ENCODE peak calls at places on chromosomes 2 and 18, in seven cellular contexts. I is neural crest cell, K is D721Med, U is PC-3, X is type B pancreatic cell, M is HFFc6, O is AG04449. Q is an unnamed sample.

GRCh38 chr2:164969909-164970690 is 14.8 kb upstream of the SLC38A11 start:
- DNase-seq in I (no peak), K (no peak), U (no peak), X (no peak), M (no peak), O (no peak), Q (no peak)

GRCh38 chr2:61275575-61276184 is 113.7 kb downstream of the C2orf74 start:
- DNase-seq in I (no peak), K (no peak), U (peak), X (no peak), M (no peak), O (no peak), Q (no peak)

GRCh38 chr18:76450912-76451421 is 44.1 kb downstream of the ZNF516 start:
- DNase-seq in I (no peak), K (no peak), U (peak), X (peak), M (peak), O (no peak), Q (no peak)

GRCh38 chr2:182406221-182406620 is 20.6 kb downstream of the PDE1A start:
- DNase-seq in I (no peak), K (no peak), U (no peak), X (no peak), M (no peak), O (no peak), Q (no peak)

GRCh38 chr2:71261534-71261933 is 34.6 kb upstream of the PAIP2B start:
- DNase-seq in I (no peak), K (no peak), U (no peak), X (no peak), M (no peak), O (no peak), Q (no peak)

GRCh38 chr2:188813315-188813714 is 160.9 kb upstream of the COL3A1 start:
- DNase-seq in I (no peak), K (no peak), U (peak), X (no peak), M (peak), O (peak), Q (peak)

GRCh38 chr2:143525536-143525935 is 396.3 kb downstream of the ARHGAP15 start:
- DNase-seq in I (no peak), K (no peak), U (no peak), X (no peak), M (no peak), O (no peak), Q (no peak)

GRCh38 chr2:162164802-162165201 is 12.8 kb upstream of the GCG start:
- DNase-seq in I (no peak), K (no peak), U (no peak), X (no peak), M (no peak), O (no peak), Q (no peak)

GRCh38 chr2:219149667-219150066 is 10.9 kb downstream of the NHEJ1 start:
- DNase-seq in I (no peak), K (no peak), U (peak), X (no peak), M (no peak), O (no peak), Q (no peak)

GRCh38 chr2:233300401-233300800 is 7.2 kb upstream of the SAG start:
- DNase-seq in I (no peak), K (no peak), U (no peak), X (no peak), M (no peak), O (no peak), Q (no peak)

GRCh38 chr2:222424281-222424728 is at the start of gene SGPP2:
- DNase-seq in I (no peak), K (no peak), U (no peak), X (no peak), M (no peak), O (no peak), Q (no peak)

GRCh38 chr2:88709117-88709739 is 17.8 kb downstream of the RPIA start:
- DNase-seq in I (no peak), K (no peak), U (peak), X (no peak), M (peak), O (peak), Q (no peak)

GRCh38 chr2:27323592-27324285 is 842 bp upstream of the MPV17 start:
- DNase-seq in I (no peak), K (no peak), U (peak), X (no peak), M (no peak), O (no peak), Q (no peak)

GRCh38 chr2:205682239-205683021 is at the start of gene NRP2:
- DNase-seq in I (peak), K (peak), U (peak), X (peak), M (peak), O (no peak), Q (no peak)

GRCh38 chr2:112910219-112910618 is 746 bp upstream of the IL37 start:
- DNase-seq in I (no peak), K (no peak), U (no peak), X (no peak), M (no peak), O (no peak), Q (no peak)

GRCh38 chr18:58525517-58525916 is 103.4 kb downstream of the ALPK2 start:
- DNase-seq in I (no peak), K (no peak), U (no peak), X (no peak), M (peak), O (peak), Q (no peak)

GRCh38 chr2:179393481-179393880 is 128.8 kb upstream of the SESTD1 start:
- DNase-seq in I (no peak), K (no peak), U (no peak), X (no peak), M (peak), O (no peak), Q (peak)

GRCh38 chr2:150699208-150699607 is 211.7 kb upstream of the RND3 start:
- DNase-seq in I (no peak), K (no peak), U (no peak), X (no peak), M (no peak), O (no peak), Q (no peak)

GRCh38 chr2:230721712-230722111 is 9.1 kb downstream of the CAB39 start:
- DNase-seq in I (no peak), K (no peak), U (peak), X (no peak), M (no peak), O (no peak), Q (no peak)

GRCh38 chr2:205751621-205752031 is 69.3 kb downstream of the NRP2 start:
- DNase-seq in I (no peak), K (no peak), U (peak), X (no peak), M (no peak), O (no peak), Q (no peak)

GRCh38 chr2:240814280-240814679 is 5.7 kb downstream of the KIF1A start:
- DNase-seq in I (no peak), K (no peak), U (no peak), X (peak), M (no peak), O (no peak), Q (no peak)

GRCh38 chr18:76943542-76944339 is 121.4 kb downstream of the ZNF236 start:
- DNase-seq in I (no peak), K (no peak), U (no peak), X (no peak), M (no peak), O (peak), Q (no peak)

GRCh38 chr2:19971691-19972090 is 18.2 kb downstream of the WDR35 start:
- DNase-seq in I (no peak), K (no peak), U (no peak), X (no peak), M (no peak), O (no peak), Q (no peak)

GRCh38 chr2:61177727-61178549 is 15.9 kb downstream of the C2orf74 start:
- DNase-seq in I (no peak), K (no peak), U (peak), X (no peak), M (no peak), O (no peak), Q (no peak)

GRCh38 chr2:236628981-236629605 is 59.5 kb downstream of the ACKR3 start:
- DNase-seq in I (no peak), K (no peak), U (no peak), X (no peak), M (no peak), O (no peak), Q (no peak)

GRCh38 chr18:31255953-31256352 is 62.0 kb upstream of the DSG1 start:
- DNase-seq in I (no peak), K (no peak), U (no peak), X (no peak), M (no peak), O (no peak), Q (no peak)

GRCh38 chr2:75403991-75404428 is 156.7 kb downstream of the EVA1A start:
- DNase-seq in I (no peak), K (no peak), U (peak), X (no peak), M (peak), O (no peak), Q (peak)

GRCh38 chr18:10201655-10202054 is 252.8 kb upstream of the APCDD1 start:
- DNase-seq in I (no peak), K (no peak), U (no peak), X (no peak), M (no peak), O (no peak), Q (no peak)

GRCh38 chr2:146147448-146148012 is 1627.6 kb upstream of the ZEB2 start:
- DNase-seq in I (no peak), K (no peak), U (peak), X (no peak), M (no peak), O (no peak), Q (no peak)
- TF ChIP-seq CTCF in I (no peak), K (peak), U (peak), X (no peak), M (no peak), O (no peak), Q (no peak)

DNA sequence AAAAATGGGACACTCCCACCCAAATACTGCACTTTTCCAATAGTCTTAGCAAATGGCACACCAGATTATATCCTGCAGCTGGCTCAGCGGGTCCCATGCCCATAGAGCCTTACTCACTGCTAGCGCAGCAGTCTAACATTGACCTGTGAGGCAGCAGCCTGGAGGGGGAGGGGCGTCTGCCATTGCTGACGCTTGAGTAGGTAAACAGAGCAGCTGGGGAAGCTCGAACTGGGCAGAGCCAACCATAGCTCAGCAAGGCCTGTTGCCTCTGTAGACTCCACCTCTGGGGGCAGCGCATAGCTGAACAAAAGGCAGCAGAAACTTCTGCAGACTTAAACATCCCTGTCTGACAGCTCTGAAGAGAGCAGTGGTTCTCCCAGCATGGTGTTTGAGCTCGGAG is 110.4 kb downstream of the CTIF start:
- DNase-seq in I (no peak), K (no peak), U (no peak), X (no peak), M (no peak), O (no peak), Q (no peak)
- TF ChIP-seq CTCF in I (no peak), K (no peak), U (no peak), X (no peak), M (peak), O (no peak), Q (no peak)

DNA sequence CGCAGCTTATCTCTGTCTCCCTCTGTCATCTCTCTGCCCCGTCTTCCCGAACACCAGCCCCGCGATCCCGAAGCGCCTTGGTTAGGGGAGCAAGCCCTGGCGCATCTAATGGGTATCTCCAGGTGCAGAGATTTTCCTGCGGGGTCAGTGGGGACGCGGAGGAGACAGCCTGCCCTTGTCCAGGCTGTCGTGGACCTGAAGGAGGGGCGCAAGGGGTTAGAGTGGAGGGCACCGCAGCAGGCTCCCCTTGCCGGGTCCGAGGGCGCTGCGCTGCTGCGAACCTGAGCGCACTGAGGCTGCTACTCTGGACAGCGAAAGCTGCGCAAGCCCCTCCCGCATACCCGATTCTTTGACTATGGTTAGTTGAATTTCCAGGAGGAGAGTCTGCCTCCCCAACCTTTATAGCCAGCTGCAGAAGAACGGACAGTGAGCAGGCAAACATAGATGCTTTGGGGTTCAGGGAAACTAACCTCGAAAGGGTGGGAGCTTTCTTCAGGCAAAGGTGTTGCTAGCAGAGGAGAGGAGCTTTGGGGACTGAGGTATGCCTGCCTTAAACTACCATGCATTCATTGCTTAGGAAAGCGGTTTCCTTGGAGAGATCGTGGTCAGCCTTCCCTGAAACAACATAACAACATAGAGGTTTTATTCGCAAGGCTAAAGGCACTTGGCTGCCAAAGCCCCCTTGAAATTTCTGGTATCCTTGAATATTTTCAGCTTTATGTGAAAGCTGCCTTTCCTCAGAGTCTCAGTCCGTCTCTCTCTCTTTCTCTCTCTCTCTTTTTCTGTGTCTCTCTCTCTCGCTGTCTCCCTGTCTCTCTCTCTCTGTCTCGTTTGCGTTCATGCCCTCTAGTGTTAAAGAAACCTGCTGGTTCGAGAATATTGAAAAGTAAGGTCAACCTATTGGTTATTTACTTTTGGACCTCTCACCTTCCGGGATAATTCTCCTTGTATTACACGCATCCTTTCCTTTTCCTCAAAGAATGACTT is 1.6 kb downstream of the GALNT13 start:
- DNase-seq in I (peak), K (no peak), U (no peak), X (no peak), M (no peak), O (no peak), Q (no peak)
- TF ChIP-seq CTCF in I (no peak), K (no peak), U (peak), X (no peak), M (no peak), O (no peak), Q (no peak)

DNA sequence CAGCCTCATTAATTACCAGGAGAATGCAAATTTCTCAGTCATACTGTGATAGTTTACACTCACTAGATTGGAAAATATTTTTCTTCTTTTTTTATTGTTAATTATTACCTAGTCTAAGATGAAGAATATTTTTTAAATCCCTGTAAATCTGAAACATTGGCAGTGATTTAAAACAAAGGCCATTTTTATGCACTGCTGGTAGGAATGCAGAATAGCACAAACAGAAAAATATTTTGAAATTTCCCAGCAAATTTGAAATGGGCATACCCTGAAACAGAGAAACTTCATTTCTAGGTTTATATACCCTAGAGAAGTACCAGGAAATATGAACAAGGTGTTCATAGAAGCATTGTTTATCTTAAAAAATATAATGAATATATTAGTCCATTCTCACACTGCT is 31.0 kb downstream of the DYNAP start:
- DNase-seq in I (no peak), K (no peak), U (no peak), X (no peak), M (no peak), O (no peak), Q (no peak)
- TF ChIP-seq CTCF in I (peak), K (no peak), U (peak), X (peak), M (peak), O (no peak), Q (no peak)

GRCh38 chr18:12890500-12890899 is 6.5 kb upstream of the PTPN2 start:
- DNase-seq in I (no peak), K (no peak), U (peak), X (no peak), M (no peak), O (no peak), Q (no peak)
- TF ChIP-seq CTCF in I (no peak), K (peak), U (no peak), X (peak), M (peak), O (no peak), Q (no peak)

GRCh38 chr2:122205637-122206036 is 450.2 kb downstream of the TSN start:
- DNase-seq in I (no peak), K (no peak), U (no peak), X (no peak), M (no peak), O (no peak), Q (peak)

GRCh38 chr2:122206101-122206500 is 450.6 kb downstream of the TSN start:
- DNase-seq in I (no peak), K (no peak), U (no peak), X (no peak), M (no peak), O (no peak), Q (no peak)

GRCh38 chr2:122209377-122209776 is 453.9 kb downstream of the TSN start:
- DNase-seq in I (no peak), K (no peak), U (no peak), X (no peak), M (no peak), O (no peak), Q (no peak)

GRCh38 chr2:122203523-122203922 is 448.1 kb downstream of the TSN start:
- DNase-seq in I (no peak), K (no peak), U (peak), X (no peak), M (peak), O (peak), Q (peak)
- TF ChIP-seq CTCF in I (no peak), K (peak), U (peak), X (peak), M (no peak), O (no peak), Q (peak)

DNA sequence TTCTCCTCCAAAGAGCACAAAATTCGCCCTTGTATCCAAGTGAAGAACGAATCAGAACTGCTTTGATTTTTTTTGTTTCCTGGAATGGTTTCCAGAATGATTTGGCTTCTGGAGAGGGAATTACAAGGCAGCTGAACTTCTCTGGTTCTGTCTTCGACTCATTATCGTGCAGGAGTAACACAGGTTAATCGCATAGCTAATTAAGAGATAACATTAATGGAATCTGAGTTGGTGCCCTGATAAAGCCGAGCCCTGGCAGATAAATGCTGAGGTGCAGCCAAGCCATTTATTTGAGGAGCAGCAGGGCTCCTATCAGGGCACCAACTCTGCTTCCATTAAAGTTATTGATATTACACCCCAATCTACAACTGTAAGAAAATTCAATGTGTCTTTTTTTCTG is 433.7 kb downstream of the ZNF521 start:
- DNase-seq in I (no peak), K (no peak), U (no peak), X (no peak), M (no peak), O (no peak), Q (no peak)
- TF ChIP-seq CTCF in I (no peak), K (no peak), U (no peak), X (no peak), M (no peak), O (no peak), Q (no peak)

DNA sequence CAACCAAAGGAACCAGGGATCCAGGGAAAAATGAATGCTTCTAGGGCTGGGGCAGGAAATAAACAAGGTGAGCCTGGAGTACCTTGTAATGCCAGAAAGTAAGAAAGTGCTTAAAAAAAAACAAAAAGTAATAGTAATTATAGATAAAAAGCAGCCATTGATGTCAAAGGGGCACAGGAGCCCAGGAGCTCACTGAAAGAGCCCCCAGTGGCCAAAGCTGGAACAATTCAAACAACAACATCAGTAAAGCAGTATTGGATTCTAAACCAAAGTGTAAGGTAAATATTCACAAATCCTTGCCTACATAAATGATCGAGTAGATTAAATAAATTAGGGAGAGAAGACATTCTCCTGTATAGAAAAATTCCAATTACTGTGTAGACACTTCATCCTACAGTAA is 114.3 kb upstream of the ARL4C start:
- DNase-seq in I (no peak), K (no peak), U (no peak), X (no peak), M (no peak), O (no peak), Q (no peak)
- TF ChIP-seq CTCF in I (peak), K (no peak), U (peak), X (peak), M (peak), O (no peak), Q (peak)

GRCh38 chr2:136173126-136173525 is 55.2 kb upstream of the CXCR4 start:
- DNase-seq in I (no peak), K (no peak), U (no peak), X (no peak), M (no peak), O (no peak), Q (no peak)

GRCh38 chr2:136167721-136168470 is 49.9 kb upstream of the CXCR4 start:
- DNase-seq in I (no peak), K (no peak), U (no peak), X (no peak), M (no peak), O (no peak), Q (no peak)

GRCh38 chr2:136168605-136169210 is 50.8 kb upstream of the CXCR4 start:
- DNase-seq in I (no peak), K (no peak), U (no peak), X (no peak), M (no peak), O (no peak), Q (no peak)

GRCh38 chr2:136175466-136175865 is 57.5 kb upstream of the CXCR4 start:
- DNase-seq in I (no peak), K (no peak), U (no peak), X (no peak), M (no peak), O (no peak), Q (no peak)

DNA sequence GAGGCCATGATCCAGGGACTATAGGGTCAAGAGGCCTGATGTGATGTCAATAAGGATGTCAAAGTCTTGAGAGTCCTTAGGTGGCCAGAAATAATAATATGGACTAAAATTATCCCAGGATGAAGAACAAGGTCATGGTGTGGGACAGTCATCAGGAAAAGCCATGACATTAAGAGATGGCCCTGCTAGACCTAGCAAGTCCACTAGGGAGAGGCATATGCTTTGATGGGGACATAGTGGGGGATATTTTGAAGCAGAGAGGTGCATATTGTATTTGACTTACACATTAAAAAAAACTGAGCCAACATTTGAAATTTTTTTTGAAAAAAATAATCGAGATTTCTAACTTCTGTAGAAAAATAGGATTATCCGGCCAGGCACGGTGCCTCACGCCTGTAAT is 53.3 kb upstream of the CXCR4 start:
- DNase-seq in I (no peak), K (no peak), U (no peak), X (no peak), M (no peak), O (no peak), Q (no peak)
- TF ChIP-seq CTCF in I (no peak), K (no peak), U (no peak), X (no peak), M (no peak), O (no peak), Q (no peak)